ENCODE peak calls at places on chromosomes 7 and 10, in seven cellular contexts. Y, L, F, O, Z, R and S are unnamed samples.

GRCh38 chr10:34580643-34581042 is 234.5 kb downstream of the PARD3 start:
- DNase-seq in Y (no peak), L (peak; percentile 63), F (no peak), O (no peak), Z (no peak), R (no peak), S (peak; percentile 38)

GRCh38 chr7:39099146-39099545 is 121.4 kb downstream of the POU6F2 start:
- DNase-seq in Y (no peak), L (no peak), F (no peak), O (no peak), Z (peak; percentile 81), R (no peak), S (no peak)

GRCh38 chr10:74167443-74167842 is 16.4 kb downstream of the ADK start:
- DNase-seq in Y (no peak), L (no peak), F (no peak), O (no peak), Z (no peak), R (no peak), S (no peak)

GRCh38 chr10:110446954-110447608 is 50.6 kb upstream of the DUSP5 start:
- DNase-seq in Y (no peak), L (peak; percentile 95), F (no peak), O (peak; percentile 58), Z (peak; percentile 80), R (no peak), S (peak; percentile 85)

GRCh38 chr10:84825330-84825729 is 496.9 kb downstream of the CCSER2 start:
- DNase-seq in Y (no peak), L (peak; percentile 12), F (no peak), O (peak; percentile 69), Z (no peak), R (no peak), S (peak; percentile 70)

GRCh38 chr10:89362928-89363327 is 14.9 kb upstream of the IFIT1B start:
- DNase-seq in Y (no peak), L (no peak), F (no peak), O (no peak), Z (no peak), R (no peak), S (no peak)

GRCh38 chr10:34811968-34812514 is 3.1 kb downstream of the PARD3 start:
- DNase-seq in Y (no peak), L (peak; percentile 43), F (no peak), O (no peak), Z (no peak), R (no peak), S (peak; percentile 38)

GRCh38 chr10:7258948-7259523 is 151.8 kb downstream of the SFMBT2 start:
- DNase-seq in Y (no peak), L (no peak), F (no peak), O (no peak), Z (no peak), R (no peak), S (peak; percentile 66)

GRCh38 chr7:1513657-1514095 is 9.5 kb upstream of the INTS1 start:
- DNase-seq in Y (no peak), L (no peak), F (no peak), O (no peak), Z (peak; percentile 25), R (no peak), S (no peak)

GRCh38 chr10:88687853-88688467 is 18.1 kb upstream of the LIPK start:
- DNase-seq in Y (no peak), L (peak; percentile 24), F (no peak), O (peak; percentile 24), Z (peak; percentile 51), R (no peak), S (peak; percentile 32)

GRCh38 chr10:79185067-79185774 is 116.5 kb downstream of the ZMIZ1 start:
- DNase-seq in Y (no peak), L (peak; percentile 41), F (no peak), O (peak; percentile 59), Z (no peak), R (no peak), S (peak; percentile 85)

GRCh38 chr7:157775560-157776332 is 438.9 kb downstream of the DNAJB6 start:
- DNase-seq in Y (no peak), L (no peak), F (no peak), O (no peak), Z (no peak), R (no peak), S (no peak)

GRCh38 chr10:88318803-88319202 is 264.3 kb downstream of the RNLS start:
- DNase-seq in Y (no peak), L (no peak), F (peak; percentile 54), O (peak; percentile 61), Z (no peak), R (no peak), S (no peak)

GRCh38 chr10:86087716-86088115 is 278.9 kb downstream of the GRID1 start:
- DNase-seq in Y (no peak), L (no peak), F (no peak), O (no peak), Z (no peak), R (no peak), S (no peak)

GRCh38 chr10:105358911-105359310 is 717.8 kb downstream of the SORCS3 start:
- DNase-seq in Y (no peak), L (no peak), F (no peak), O (no peak), Z (no peak), R (no peak), S (no peak)
- H3K4ac ChIP-seq in Y (no peak overlapping the region), L (no peak overlapping the region), F (no peak overlapping the region), O (no peak overlapping the region), Z (no peak overlapping the region), R (no peak overlapping the region), S (no peak overlapping the region)

GRCh38 chr10:124983321-124983720 is 41.4 kb downstream of the ZRANB1 start:
- DNase-seq in Y (no peak), L (no peak), F (no peak), O (peak; percentile 87), Z (peak; percentile 68), R (no peak), S (no peak)
- H3K4ac ChIP-seq in Y (no peak overlapping the region), L (no peak overlapping the region), F (no peak overlapping the region), O (no peak overlapping the region), Z (no peak overlapping the region), R (no peak overlapping the region), S (no peak overlapping the region)

GRCh38 chr10:103683851-103684250 is 171.5 kb downstream of the SH3PXD2A start:
- DNase-seq in Y (no peak), L (no peak), F (peak; percentile 47), O (peak; percentile 30), Z (no peak), R (no peak), S (no peak)

GRCh38 chr10:103680869-103681236 is 174.5 kb downstream of the SH3PXD2A start:
- DNase-seq in Y (no peak), L (no peak), F (no peak), O (no peak), Z (no peak), R (no peak), S (no peak)

GRCh38 chr10:103682631-103683030 is 172.7 kb downstream of the SH3PXD2A start:
- DNase-seq in Y (no peak), L (no peak), F (no peak), O (no peak), Z (no peak), R (no peak), S (no peak)

GRCh38 chr10:103679096-103679790 is 176.1 kb downstream of the SH3PXD2A start:
- DNase-seq in Y (no peak), L (peak; percentile 38), F (no peak), O (no peak), Z (no peak), R (no peak), S (no peak)

DNA sequence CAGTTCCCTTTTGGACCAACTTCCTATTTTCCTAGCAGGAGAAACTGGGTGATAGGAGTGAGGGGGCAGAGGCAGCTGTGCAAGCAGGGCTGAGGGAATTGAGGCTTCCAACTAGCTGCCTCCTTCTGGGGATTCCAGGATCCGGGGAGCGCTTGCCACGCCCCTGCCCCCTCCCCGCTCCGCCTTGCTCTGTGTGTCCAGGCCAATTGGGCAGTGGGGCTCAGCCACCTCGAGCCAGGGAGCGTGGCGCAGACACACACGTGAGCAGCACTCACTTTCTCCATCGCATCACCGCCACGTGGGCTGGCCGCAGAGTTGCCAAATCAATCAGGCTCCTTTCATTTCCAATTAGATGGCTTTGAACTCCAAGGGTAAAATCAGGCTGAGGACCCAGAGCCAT is 173.3 kb downstream of the SH3PXD2A start:
- DNase-seq in Y (no peak), L (no peak), F (no peak), O (no peak), Z (no peak), R (no peak), S (no peak)
- H3K4ac ChIP-seq in Y (no peak overlapping the region), L (no peak overlapping the region), F (no peak overlapping the region), O (no peak overlapping the region), Z (no peak overlapping the region), R (no peak overlapping the region), S (no peak overlapping the region)

DNA sequence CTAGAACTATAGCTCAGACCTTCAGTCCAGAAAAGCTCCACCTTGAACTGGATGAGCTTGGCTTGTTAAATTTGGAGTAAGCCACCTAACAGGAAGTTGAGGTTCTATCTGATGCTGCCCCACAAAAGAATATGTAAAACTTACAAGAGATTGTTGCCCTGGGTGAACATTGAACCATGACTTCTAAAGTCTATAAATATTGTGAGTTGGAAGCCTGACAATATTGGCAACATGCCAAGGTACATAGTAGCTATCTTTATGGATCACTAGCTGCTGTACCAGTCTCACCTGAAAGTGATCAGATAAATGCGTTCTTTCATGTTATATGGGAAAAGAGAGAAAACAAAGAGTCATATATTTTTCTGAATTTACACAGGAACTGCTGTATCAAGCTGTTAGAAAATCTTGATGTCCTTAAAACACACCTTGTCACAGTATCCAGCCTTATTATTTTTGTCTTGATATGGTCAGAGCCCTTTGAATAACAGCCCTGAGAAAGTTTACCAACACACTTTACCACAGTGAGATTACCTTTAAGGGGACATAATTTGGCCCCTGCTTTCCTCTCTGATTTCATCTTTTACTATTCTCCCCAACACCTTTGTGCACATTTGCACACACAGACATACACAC is 92.0 kb downstream of the LSMEM1 start:
- DNase-seq in Y (no peak), L (no peak), F (no peak), O (no peak), Z (no peak), R (no peak), S (no peak)
- H3K4ac ChIP-seq in Y (no peak overlapping the region), L (no peak overlapping the region), F (no peak overlapping the region), O (no peak overlapping the region), Z (peak overlapping the region; percentile 55), R (no peak overlapping the region), S (no peak overlapping the region)